ENCODE peak calls at places on chromosomes 12 and 14, in four cellular contexts. One of them, this sample, is unnamed.

GRCh38 chr12:32293808-32294419 is 105.4 kb upstream of the FGD4 start:
- DNase-seq in HEK293T: no peak
- DNase-seq in K562: no peak
- DNase-seq in GM12878: no peak
- DNase-seq in this sample: no peak

GRCh38 chr14:51395361-51395849 is 155.4 kb downstream of the TMX1 start:
- DNase-seq in HEK293T: no peak
- DNase-seq in K562: no peak
- DNase-seq in GM12878: no peak
- DNase-seq in this sample: peak

GRCh38 chr12:93704122-93704521 is 26.9 kb downstream of the CRADD start:
- DNase-seq in HEK293T: no peak
- DNase-seq in K562: no peak
- DNase-seq in GM12878: no peak
- DNase-seq in this sample: no peak

GRCh38 chr14:53748691-53749090 is 207.9 kb downstream of the BMP4 start:
- DNase-seq in HEK293T: no peak
- DNase-seq in K562: no peak
- DNase-seq in GM12878: no peak
- DNase-seq in this sample: no peak

GRCh38 chr14:106681161-106681955 is 1155.0 kb downstream of the TMEM121 start:
- DNase-seq in HEK293T: no peak
- DNase-seq in K562: no peak
- DNase-seq in GM12878: no peak
- DNase-seq in this sample: no peak

GRCh38 chr12:71900091-71900490 is 38.6 kb upstream of the TPH2 start:
- DNase-seq in HEK293T: peak
- DNase-seq in K562: no peak
- DNase-seq in GM12878: no peak
- DNase-seq in this sample: no peak

GRCh38 chr12:68109444-68110217 is 49.9 kb downstream of the IFNG start:
- DNase-seq in HEK293T: no peak
- DNase-seq in K562: no peak
- DNase-seq in GM12878: no peak
- DNase-seq in this sample: no peak

GRCh38 chr12:55748230-55748993 is 5.5 kb downstream of the GDF11 start:
- DNase-seq in HEK293T: no peak
- DNase-seq in K562: no peak
- DNase-seq in GM12878: no peak
- DNase-seq in this sample: no peak

GRCh38 chr12:3236345-3237153 is 159.4 kb downstream of the TSPAN9 start:
- DNase-seq in HEK293T: peak
- DNase-seq in K562: peak
- DNase-seq in GM12878: no peak
- DNase-seq in this sample: peak
- TF ChIP-seq SP1 in HEK293T: no peak
- TF ChIP-seq SP1 in K562: no peak
- TF ChIP-seq SP1 in GM12878: no peak
- TF ChIP-seq SP1 in this sample: no peak

DNA sequence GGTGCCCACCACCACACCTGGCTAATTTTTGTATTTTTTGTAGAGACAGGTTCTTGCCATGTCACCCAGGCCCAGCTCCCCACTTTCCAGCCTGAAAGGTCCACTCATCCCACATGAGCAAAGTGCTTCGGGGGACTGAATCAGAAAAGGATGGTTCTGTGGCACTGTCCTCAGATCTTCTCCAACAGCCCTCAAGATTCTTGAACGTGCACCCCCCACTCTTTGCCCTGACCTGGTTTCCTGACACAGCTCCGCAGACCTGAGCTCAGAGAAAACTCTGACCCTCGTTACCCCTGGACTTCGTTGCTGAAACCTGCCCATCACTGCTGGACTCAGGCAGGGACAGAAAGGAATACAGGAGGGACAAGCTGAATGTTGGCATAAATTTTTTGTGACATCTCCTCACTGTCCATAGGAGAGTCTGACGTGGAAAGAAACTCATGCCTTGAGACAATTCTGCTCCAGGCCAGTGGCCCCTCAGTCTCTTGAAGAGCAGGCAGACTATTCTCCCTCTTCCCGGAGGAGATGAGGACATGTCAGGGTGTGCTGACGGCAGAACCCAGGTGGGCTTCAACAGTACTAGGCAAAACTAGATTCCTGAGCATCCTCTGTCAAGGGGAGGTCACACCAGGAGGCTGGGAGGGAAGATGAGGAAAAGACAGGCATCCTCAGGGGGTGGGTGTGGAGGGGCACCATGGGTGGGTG is 149.3 kb downstream of the DPF3 start:
- DNase-seq in HEK293T: no peak
- DNase-seq in K562: no peak
- DNase-seq in GM12878: no peak
- DNase-seq in this sample: no peak
- TF ChIP-seq SP1 in HEK293T: no peak
- TF ChIP-seq SP1 in K562: no peak
- TF ChIP-seq SP1 in GM12878: no peak
- TF ChIP-seq SP1 in this sample: no peak

GRCh38 chr14:103693514-103693913 is 21.7 kb downstream of the XRCC3 start:
- DNase-seq in HEK293T: no peak
- DNase-seq in K562: no peak
- DNase-seq in GM12878: no peak
- DNase-seq in this sample: no peak
- TF ChIP-seq SP1 in HEK293T: no peak
- TF ChIP-seq SP1 in K562: no peak
- TF ChIP-seq SP1 in GM12878: no peak
- TF ChIP-seq SP1 in this sample: no peak

GRCh38 chr12:118188690-118189371 is 52.9 kb downstream of the PEBP1 start:
- DNase-seq in HEK293T: no peak
- DNase-seq in K562: no peak
- DNase-seq in GM12878: no peak
- DNase-seq in this sample: no peak
- TF ChIP-seq SP1 in HEK293T: no peak
- TF ChIP-seq SP1 in K562: no peak
- TF ChIP-seq SP1 in GM12878: no peak
- TF ChIP-seq SP1 in this sample: no peak

DNA sequence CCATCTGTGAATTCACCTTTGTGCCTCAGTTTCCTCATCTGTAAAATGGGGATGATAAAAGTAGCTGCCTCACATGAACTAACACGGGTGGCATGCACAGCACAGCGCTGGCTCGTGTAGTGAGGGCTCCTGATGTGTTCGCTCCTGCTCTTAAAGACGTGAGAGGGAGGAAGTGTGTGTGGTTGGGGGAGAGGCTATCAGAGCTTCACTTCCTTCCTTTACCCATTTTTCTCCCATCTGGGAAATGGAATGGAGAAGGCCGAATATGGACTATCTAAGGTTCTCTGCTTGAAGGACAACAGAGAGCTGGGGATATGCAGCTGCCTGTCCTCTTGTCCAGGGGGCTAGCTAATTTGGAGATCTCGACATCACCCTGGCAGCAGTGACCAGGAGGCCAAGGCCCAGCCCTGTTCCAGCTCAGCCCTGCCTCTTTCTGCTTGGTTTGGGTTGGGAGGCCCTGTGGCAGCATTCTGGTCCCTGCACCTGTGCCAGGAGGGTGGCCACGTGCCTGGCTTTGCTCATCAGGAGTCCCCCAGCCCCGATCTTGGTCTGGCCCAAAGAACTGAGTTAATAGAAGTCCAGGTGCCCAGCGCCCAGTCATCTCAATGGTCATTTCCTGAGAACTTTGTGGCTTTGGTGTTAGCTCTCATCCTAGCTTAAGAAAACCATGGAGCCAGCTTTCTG is 44.5 kb upstream of the ESRRB start:
- DNase-seq in HEK293T: no peak
- DNase-seq in K562: no peak
- DNase-seq in GM12878: no peak
- DNase-seq in this sample: no peak
- TF ChIP-seq SP1 in HEK293T: no peak
- TF ChIP-seq SP1 in K562: no peak
- TF ChIP-seq SP1 in GM12878: no peak
- TF ChIP-seq SP1 in this sample: no peak

GRCh38 chr14:75454963-75455546 is 27.2 kb downstream of the JDP2 start:
- DNase-seq in HEK293T: no peak
- DNase-seq in K562: peak
- DNase-seq in GM12878: no peak
- DNase-seq in this sample: no peak
- TF ChIP-seq SP1 in HEK293T: no peak
- TF ChIP-seq SP1 in K562: no peak
- TF ChIP-seq SP1 in GM12878: no peak
- TF ChIP-seq SP1 in this sample: no peak

DNA sequence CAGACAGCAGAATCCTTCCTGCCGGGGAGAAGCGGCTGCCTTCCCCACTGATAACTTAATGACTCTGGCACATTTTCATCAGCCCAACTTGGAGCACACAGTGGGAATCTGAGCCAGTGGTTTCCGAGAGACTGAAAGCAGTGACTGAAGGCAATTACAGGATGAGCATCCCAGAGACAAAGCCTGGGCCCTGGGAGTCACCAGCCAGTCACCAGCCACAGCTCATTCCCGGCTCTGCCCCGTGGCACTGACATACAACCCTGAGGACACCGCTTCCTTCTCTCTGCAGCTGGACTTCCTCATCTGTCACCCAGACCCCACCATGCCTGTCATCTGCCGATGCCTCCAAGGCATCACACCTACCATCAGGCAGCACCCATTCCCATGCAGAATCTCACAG is 192.3 kb downstream of the DPF3 start:
- DNase-seq in HEK293T: no peak
- DNase-seq in K562: no peak
- DNase-seq in GM12878: no peak
- DNase-seq in this sample: no peak
- TF ChIP-seq SP1 in HEK293T: no peak
- TF ChIP-seq SP1 in K562: no peak
- TF ChIP-seq SP1 in GM12878: no peak
- TF ChIP-seq SP1 in this sample: no peak

This sample was measured in WTC11.